ENCODE peak calls at places on chromosomes 13 and 19, in nine cellular contexts. One of them, this sample, is unnamed. For H3K4me1, the result is how much of the 10 kb centered on the place peaks cover.

GRCh38 chr13:98915563-98916348 is 62.1 kb downstream of the DOCK9 start:
- DNase-seq in tibial artery: no peak
- DNase-seq in CD4-positive, CD25-positive, alpha-beta regulatory T cell: no peak
- DNase-seq in body of pancreas: no peak
- DNase-seq in CD8-positive, alpha-beta T cell: no peak
- DNase-seq in SK-N-SH: no peak
- DNase-seq in uterus: no peak
- DNase-seq in CD8-positive, alpha-beta memory T cell: no peak
- DNase-seq in psoas muscle: no peak
- DNase-seq in this sample: no peak

GRCh38 chr13:97879646-97880297 is 73.7 kb upstream of the IPO5 start:
- DNase-seq in tibial artery: no peak
- DNase-seq in CD4-positive, CD25-positive, alpha-beta regulatory T cell: no peak
- DNase-seq in body of pancreas: no peak
- DNase-seq in CD8-positive, alpha-beta T cell: no peak
- DNase-seq in SK-N-SH: no peak
- DNase-seq in uterus: no peak
- DNase-seq in CD8-positive, alpha-beta memory T cell: no peak
- DNase-seq in psoas muscle: no peak
- DNase-seq in this sample: no peak

GRCh38 chr13:31725841-31726240 is 13.5 kb upstream of the RXFP2 start:
- DNase-seq in tibial artery: no peak
- DNase-seq in CD4-positive, CD25-positive, alpha-beta regulatory T cell: no peak
- DNase-seq in body of pancreas: no peak
- DNase-seq in CD8-positive, alpha-beta T cell: no peak
- DNase-seq in SK-N-SH: no peak
- DNase-seq in uterus: no peak
- DNase-seq in CD8-positive, alpha-beta memory T cell: no peak
- DNase-seq in psoas muscle: no peak
- DNase-seq in this sample: no peak

GRCh38 chr19:12987781-12988180 is 7.5 kb upstream of the NFIX start:
- DNase-seq in tibial artery: no peak
- DNase-seq in CD4-positive, CD25-positive, alpha-beta regulatory T cell: no peak
- DNase-seq in body of pancreas: no peak
- DNase-seq in CD8-positive, alpha-beta T cell: no peak
- DNase-seq in SK-N-SH: no peak
- DNase-seq in uterus: no peak
- DNase-seq in CD8-positive, alpha-beta memory T cell: no peak
- DNase-seq in psoas muscle: no peak
- DNase-seq in this sample: no peak

GRCh38 chr19:10789876-10790275 is 46.1 kb downstream of the TMED1 start:
- DNase-seq in tibial artery: no peak
- DNase-seq in CD4-positive, CD25-positive, alpha-beta regulatory T cell: no peak
- DNase-seq in body of pancreas: no peak
- DNase-seq in CD8-positive, alpha-beta T cell: no peak
- DNase-seq in SK-N-SH: no peak
- DNase-seq in uterus: no peak
- DNase-seq in CD8-positive, alpha-beta memory T cell: no peak
- DNase-seq in psoas muscle: no peak
- DNase-seq in this sample: no peak

GRCh38 chr13:73754727-73755292 is 379.4 kb downstream of the KLF12 start:
- DNase-seq in tibial artery: no peak
- DNase-seq in CD4-positive, CD25-positive, alpha-beta regulatory T cell: peak
- DNase-seq in body of pancreas: no peak
- DNase-seq in CD8-positive, alpha-beta T cell: no peak
- DNase-seq in SK-N-SH: peak
- DNase-seq in uterus: no peak
- DNase-seq in CD8-positive, alpha-beta memory T cell: no peak
- DNase-seq in psoas muscle: no peak
- DNase-seq in this sample: peak

GRCh38 chr19:40539070-40539469 is 37.6 kb upstream of the SHKBP1 start:
- DNase-seq in tibial artery: no peak
- DNase-seq in CD4-positive, CD25-positive, alpha-beta regulatory T cell: no peak
- DNase-seq in body of pancreas: no peak
- DNase-seq in CD8-positive, alpha-beta T cell: no peak
- DNase-seq in SK-N-SH: no peak
- DNase-seq in uterus: no peak
- DNase-seq in CD8-positive, alpha-beta memory T cell: no peak
- DNase-seq in psoas muscle: no peak
- DNase-seq in this sample: no peak

GRCh38 chr19:9161427-9161826 is 17.4 kb upstream of the OR7D2 start:
- DNase-seq in tibial artery: no peak
- DNase-seq in CD4-positive, CD25-positive, alpha-beta regulatory T cell: no peak
- DNase-seq in body of pancreas: no peak
- DNase-seq in CD8-positive, alpha-beta T cell: no peak
- DNase-seq in SK-N-SH: no peak
- DNase-seq in uterus: no peak
- DNase-seq in CD8-positive, alpha-beta memory T cell: no peak
- DNase-seq in psoas muscle: no peak
- DNase-seq in this sample: no peak

GRCh38 chr19:19661675-19662251 is 1.7 kb downstream of the ATP13A1 start:
- DNase-seq in tibial artery: no peak
- DNase-seq in CD4-positive, CD25-positive, alpha-beta regulatory T cell: peak
- DNase-seq in body of pancreas: no peak
- DNase-seq in CD8-positive, alpha-beta T cell: no peak
- DNase-seq in SK-N-SH: peak
- DNase-seq in uterus: no peak
- DNase-seq in CD8-positive, alpha-beta memory T cell: peak
- DNase-seq in psoas muscle: no peak
- DNase-seq in this sample: no peak

GRCh38 chr13:78054152-78054551 is 135.5 kb upstream of the EDNRB start:
- DNase-seq in tibial artery: no peak
- DNase-seq in CD4-positive, CD25-positive, alpha-beta regulatory T cell: no peak
- DNase-seq in body of pancreas: no peak
- DNase-seq in CD8-positive, alpha-beta T cell: no peak
- DNase-seq in SK-N-SH: no peak
- DNase-seq in uterus: no peak
- DNase-seq in CD8-positive, alpha-beta memory T cell: no peak
- DNase-seq in psoas muscle: no peak
- DNase-seq in this sample: no peak

GRCh38 chr19:14542721-14543328 is 13.4 kb downstream of the TECR start:
- DNase-seq in tibial artery: no peak
- DNase-seq in CD4-positive, CD25-positive, alpha-beta regulatory T cell: no peak
- DNase-seq in body of pancreas: no peak
- DNase-seq in CD8-positive, alpha-beta T cell: no peak
- DNase-seq in SK-N-SH: peak
- DNase-seq in uterus: no peak
- DNase-seq in CD8-positive, alpha-beta memory T cell: no peak
- DNase-seq in psoas muscle: no peak
- DNase-seq in this sample: no peak

GRCh38 chr13:61531383-61532065 is 115.9 kb upstream of the PCDH20 start:
- DNase-seq in tibial artery: no peak
- DNase-seq in CD4-positive, CD25-positive, alpha-beta regulatory T cell: no peak
- DNase-seq in body of pancreas: no peak
- DNase-seq in CD8-positive, alpha-beta T cell: no peak
- DNase-seq in SK-N-SH: no peak
- DNase-seq in uterus: no peak
- DNase-seq in CD8-positive, alpha-beta memory T cell: no peak
- DNase-seq in psoas muscle: no peak
- DNase-seq in this sample: no peak

GRCh38 chr19:2223391-2223790 is 12.7 kb downstream of the PLEKHJ1 start:
- DNase-seq in tibial artery: no peak
- DNase-seq in CD4-positive, CD25-positive, alpha-beta regulatory T cell: no peak
- DNase-seq in body of pancreas: no peak
- DNase-seq in CD8-positive, alpha-beta T cell: no peak
- DNase-seq in SK-N-SH: no peak
- DNase-seq in uterus: no peak
- DNase-seq in CD8-positive, alpha-beta memory T cell: no peak
- DNase-seq in psoas muscle: no peak
- DNase-seq in this sample: no peak
- H3K27ac ChIP-seq in tibial artery: no peak
- H3K27ac ChIP-seq in CD4-positive, CD25-positive, alpha-beta regulatory T cell: no peak
- H3K27ac ChIP-seq in body of pancreas: no peak
- H3K27ac ChIP-seq in CD8-positive, alpha-beta T cell: no peak
- H3K27ac ChIP-seq in SK-N-SH: no peak
- H3K27ac ChIP-seq in uterus: no peak
- H3K27ac ChIP-seq in CD8-positive, alpha-beta memory T cell: no peak
- H3K27ac ChIP-seq in psoas muscle: no peak
- H3K27ac ChIP-seq in this sample: no peak

DNA sequence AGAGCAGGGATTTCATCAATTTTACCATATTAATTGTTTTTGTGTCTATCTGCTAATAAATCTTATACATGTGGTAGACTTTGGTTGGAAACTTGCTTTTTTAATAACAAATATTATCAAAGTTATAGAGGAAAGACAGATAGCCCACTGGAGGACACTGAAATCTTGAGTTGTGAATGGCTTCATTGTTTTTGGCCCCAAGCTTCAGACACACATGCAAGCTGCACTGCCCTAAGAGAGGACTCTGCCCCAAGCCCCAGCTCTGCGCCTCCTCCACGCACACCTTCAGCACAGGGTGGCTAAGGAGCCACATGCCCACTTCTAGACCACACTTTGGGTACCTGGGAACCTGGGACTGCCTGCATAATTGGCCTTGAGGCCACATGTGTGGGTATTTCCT is 35.2 kb downstream of the RCBTB2 start:
- DNase-seq in tibial artery: no peak
- DNase-seq in CD4-positive, CD25-positive, alpha-beta regulatory T cell: no peak
- DNase-seq in body of pancreas: no peak
- DNase-seq in CD8-positive, alpha-beta T cell: no peak
- DNase-seq in SK-N-SH: no peak
- DNase-seq in uterus: no peak
- DNase-seq in CD8-positive, alpha-beta memory T cell: no peak
- DNase-seq in psoas muscle: no peak
- DNase-seq in this sample: no peak
- H3K4me1 ChIP-seq in tibial artery: under half
- H3K4me1 ChIP-seq in CD4-positive, CD25-positive, alpha-beta regulatory T cell: under half
- H3K4me1 ChIP-seq in body of pancreas: under half
- H3K4me1 ChIP-seq in CD8-positive, alpha-beta T cell: under half
- H3K4me1 ChIP-seq in SK-N-SH: under half
- H3K4me1 ChIP-seq in uterus: under half
- H3K4me1 ChIP-seq in CD8-positive, alpha-beta memory T cell: under half
- H3K4me1 ChIP-seq in psoas muscle: under half
- H3K4me1 ChIP-seq in this sample: under half

DNA sequence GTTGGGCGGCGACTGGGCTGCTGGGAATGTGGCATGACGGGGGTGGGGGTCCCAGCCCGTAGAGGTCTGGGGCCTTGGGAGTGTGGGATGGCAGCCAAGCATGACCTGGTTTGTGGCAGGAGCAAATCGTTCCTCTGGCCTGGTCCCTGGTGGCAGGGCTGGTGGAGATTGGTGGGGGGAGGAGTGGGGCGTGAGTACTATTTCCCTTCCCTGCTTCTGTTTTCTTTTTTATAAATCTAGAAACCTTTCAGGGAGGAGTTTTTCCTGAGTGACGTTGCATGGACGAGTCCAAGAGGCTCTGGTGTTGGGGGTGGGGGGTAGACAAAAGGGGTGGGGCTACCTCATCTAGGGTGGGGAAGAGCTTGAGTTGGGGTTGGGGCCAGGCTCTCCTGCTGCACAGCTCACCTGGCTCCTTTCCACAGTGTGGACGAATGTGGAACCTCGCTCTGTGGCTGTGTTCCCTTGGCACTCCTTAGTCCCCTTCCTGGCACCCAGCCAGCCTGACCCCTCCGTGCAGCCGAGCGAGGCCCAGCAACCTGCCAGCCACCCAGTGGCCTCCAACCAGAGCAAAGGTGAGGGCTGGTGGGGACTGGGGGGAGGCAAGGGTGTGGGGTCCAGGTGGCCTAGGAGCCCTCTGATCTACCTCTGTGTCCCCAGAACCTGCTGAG is 15.4 kb upstream of the PRR19 start:
- DNase-seq in tibial artery: no peak
- DNase-seq in CD4-positive, CD25-positive, alpha-beta regulatory T cell: no peak
- DNase-seq in body of pancreas: peak
- DNase-seq in CD8-positive, alpha-beta T cell: no peak
- DNase-seq in SK-N-SH: peak
- DNase-seq in uterus: peak
- DNase-seq in CD8-positive, alpha-beta memory T cell: no peak
- DNase-seq in psoas muscle: peak
- DNase-seq in this sample: no peak
- H3K27ac ChIP-seq in tibial artery: peak
- H3K27ac ChIP-seq in CD4-positive, CD25-positive, alpha-beta regulatory T cell: peak
- H3K27ac ChIP-seq in body of pancreas: peak
- H3K27ac ChIP-seq in CD8-positive, alpha-beta T cell: no peak
- H3K27ac ChIP-seq in SK-N-SH: no peak
- H3K27ac ChIP-seq in uterus: peak
- H3K27ac ChIP-seq in CD8-positive, alpha-beta memory T cell: peak
- H3K27ac ChIP-seq in psoas muscle: peak
- H3K27ac ChIP-seq in this sample: peak

GRCh38 chr13:41465965-41466364 is 8.6 kb downstream of the RGCC start:
- DNase-seq in tibial artery: no peak
- DNase-seq in CD4-positive, CD25-positive, alpha-beta regulatory T cell: no peak
- DNase-seq in body of pancreas: no peak
- DNase-seq in CD8-positive, alpha-beta T cell: no peak
- DNase-seq in SK-N-SH: no peak
- DNase-seq in uterus: no peak
- DNase-seq in CD8-positive, alpha-beta memory T cell: no peak
- DNase-seq in psoas muscle: no peak
- DNase-seq in this sample: no peak

GRCh38 chr13:41465215-41465907 is 8.0 kb downstream of the RGCC start:
- DNase-seq in tibial artery: peak
- DNase-seq in CD4-positive, CD25-positive, alpha-beta regulatory T cell: peak
- DNase-seq in body of pancreas: no peak
- DNase-seq in CD8-positive, alpha-beta T cell: peak
- DNase-seq in SK-N-SH: no peak
- DNase-seq in uterus: no peak
- DNase-seq in CD8-positive, alpha-beta memory T cell: peak
- DNase-seq in psoas muscle: peak
- DNase-seq in this sample: peak

GRCh38 chr13:41462427-41462826 is 5.1 kb downstream of the RGCC start:
- DNase-seq in tibial artery: no peak
- DNase-seq in CD4-positive, CD25-positive, alpha-beta regulatory T cell: no peak
- DNase-seq in body of pancreas: no peak
- DNase-seq in CD8-positive, alpha-beta T cell: no peak
- DNase-seq in SK-N-SH: no peak
- DNase-seq in uterus: no peak
- DNase-seq in CD8-positive, alpha-beta memory T cell: no peak
- DNase-seq in psoas muscle: no peak
- DNase-seq in this sample: no peak

GRCh38 chr13:41461527-41462124 is 4.3 kb downstream of the RGCC start:
- DNase-seq in tibial artery: no peak
- DNase-seq in CD4-positive, CD25-positive, alpha-beta regulatory T cell: no peak
- DNase-seq in body of pancreas: no peak
- DNase-seq in CD8-positive, alpha-beta T cell: no peak
- DNase-seq in SK-N-SH: no peak
- DNase-seq in uterus: no peak
- DNase-seq in CD8-positive, alpha-beta memory T cell: no peak
- DNase-seq in psoas muscle: no peak
- DNase-seq in this sample: no peak

DNA sequence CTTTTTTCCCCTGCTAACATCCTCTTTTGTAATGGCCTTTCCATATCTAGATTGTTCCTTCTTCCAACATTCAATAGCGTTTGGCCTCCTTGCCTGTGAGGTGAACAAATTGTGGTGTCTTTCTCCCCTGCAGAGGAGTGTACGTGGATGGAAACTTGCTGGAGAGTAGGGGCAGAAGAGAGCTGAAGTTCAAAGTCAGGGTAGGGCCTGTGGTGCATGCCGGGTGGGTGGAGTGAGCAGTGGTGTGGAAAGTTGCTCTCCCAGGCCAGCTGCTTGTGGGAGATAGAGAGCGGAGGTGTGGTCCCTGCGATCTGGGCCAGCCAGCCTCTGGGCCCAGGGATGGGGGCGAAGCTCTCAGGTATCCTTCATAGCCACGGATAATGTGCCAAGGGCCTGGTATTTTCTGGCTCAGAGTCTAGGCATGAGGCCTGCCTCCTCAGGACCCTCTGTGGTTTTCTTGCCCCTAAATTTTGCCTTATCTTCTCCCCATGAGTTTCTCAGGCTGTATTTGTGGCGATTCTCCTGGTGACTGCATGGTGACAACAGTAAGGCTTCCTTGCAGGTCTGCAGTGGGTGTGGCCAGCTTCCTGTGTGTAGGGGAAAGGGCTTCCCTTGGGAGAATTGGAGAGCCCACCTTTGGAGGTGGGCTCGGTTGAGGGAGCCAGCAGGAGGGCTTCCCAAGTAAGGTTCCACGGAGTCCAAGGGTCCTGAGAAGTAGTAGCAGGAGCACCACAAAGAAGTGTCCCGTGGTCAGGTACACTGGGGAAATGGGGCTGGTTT is 6.7 kb downstream of the RGCC start:
- DNase-seq in tibial artery: no peak
- DNase-seq in CD4-positive, CD25-positive, alpha-beta regulatory T cell: peak
- DNase-seq in body of pancreas: no peak
- DNase-seq in CD8-positive, alpha-beta T cell: no peak
- DNase-seq in SK-N-SH: no peak
- DNase-seq in uterus: no peak
- DNase-seq in CD8-positive, alpha-beta memory T cell: no peak
- DNase-seq in psoas muscle: no peak
- DNase-seq in this sample: no peak
- H3K4me1 ChIP-seq in tibial artery: under half
- H3K4me1 ChIP-seq in CD4-positive, CD25-positive, alpha-beta regulatory T cell: half or more
- H3K4me1 ChIP-seq in body of pancreas: under half
- H3K4me1 ChIP-seq in CD8-positive, alpha-beta T cell: half or more
- H3K4me1 ChIP-seq in SK-N-SH: under half
- H3K4me1 ChIP-seq in uterus: under half
- H3K4me1 ChIP-seq in CD8-positive, alpha-beta memory T cell: half or more
- H3K4me1 ChIP-seq in psoas muscle: under half
- H3K4me1 ChIP-seq in this sample: under half

This sample was measured in testis.